ENCODE peak calls at places on chromosomes 4 and X, in six cellular contexts. N is testis, L is stomach, P is tibial artery, T is A673, R is progenitor cell of endocrine pancreas. Z is an unnamed sample.

GRCh38 chr4:144647095-144647959 is 1.4 kb downstream of the HHIP start:
- DNase-seq in N (peak; percentile 43), L (no peak), P (no peak), T (peak; percentile 15), R (no peak), Z (no peak)

GRCh38 chrX:140040397-140040796 is 75.1 kb upstream of the CXorf66 start:
- DNase-seq in N (no peak), L (no peak), P (no peak), T (peak; percentile 52), R (no peak), Z (no peak)

GRCh38 chr4:109434007-109434792 is 585 bp downstream of the SEC24B start:
- DNase-seq in N (peak; percentile 55), L (peak; percentile 46), P (peak; percentile 26), T (peak; percentile 21), R (peak; percentile 38), Z (peak; percentile 64)

GRCh38 chr4:132818091-132818490 is 331.0 kb upstream of the PCDH10 start:
- DNase-seq in N (peak; percentile 48), L (no peak), P (no peak), T (peak; percentile 37), R (peak; percentile 28), Z (no peak)

GRCh38 chrX:43566170-43566569 is 89.9 kb upstream of the MAOA start:
- DNase-seq in N (no peak), L (no peak), P (no peak), T (no peak), R (no peak), Z (no peak)

GRCh38 chrX:41352329-41352801 is 18.4 kb downstream of the DDX3X start:
- DNase-seq in N (no peak), L (no peak), P (no peak), T (no peak), R (no peak), Z (no peak)

GRCh38 chr4:139266583-139267257 is 13.3 kb downstream of the MGARP start:
- DNase-seq in N (peak; percentile 80), L (peak; percentile 71), P (peak; percentile 76), T (peak; percentile 46), R (peak; percentile 15), Z (peak; percentile 65)

GRCh38 chr4:105457997-105458396 is 15.9 kb downstream of the PPA2 start:
- DNase-seq in N (no peak), L (no peak), P (no peak), T (no peak), R (no peak), Z (no peak)

GRCh38 chrX:11864171-11864570 is 106.1 kb downstream of the MSL3 start:
- DNase-seq in N (no peak), L (no peak), P (no peak), T (no peak), R (no peak), Z (no peak)

GRCh38 chr4:96521046-96521536 is 681.2 kb downstream of the PDHA2 start:
- DNase-seq in N (no peak), L (no peak), P (no peak), T (no peak), R (no peak), Z (no peak)

GRCh38 chr4:19832388-19832787 is 419.3 kb upstream of the SLIT2 start:
- DNase-seq in N (no peak), L (no peak), P (no peak), T (no peak), R (no peak), Z (no peak)

GRCh38 chr4:11729548-11729947 is 300.9 kb upstream of the HS3ST1 start:
- DNase-seq in N (no peak), L (no peak), P (no peak), T (no peak), R (no peak), Z (no peak)

GRCh38 chr4:118012142-118012541 is 22.1 kb upstream of the NDST3 start:
- DNase-seq in N (no peak), L (no peak), P (no peak), T (no peak), R (no peak), Z (no peak)

GRCh38 chr4:98517444-98518021 is 140.9 kb downstream of the TSPAN5 start:
- DNase-seq in N (peak; percentile 63), L (no peak), P (no peak), T (no peak), R (no peak), Z (no peak)

GRCh38 chr4:98773638-98774037 is 115.2 kb upstream of the TSPAN5 start:
- DNase-seq in N (no peak), L (no peak), P (no peak), T (no peak), R (no peak), Z (no peak)

GRCh38 chr4:78464265-78464664 is 87.3 kb upstream of the ANXA3 start:
- DNase-seq in N (no peak), L (no peak), P (no peak), T (no peak), R (no peak), Z (no peak)

GRCh38 chrX:41265615-41266014 is 68.3 kb upstream of the DDX3X start:
- DNase-seq in N (peak; percentile 18), L (no peak), P (peak; percentile 24), T (peak; percentile 59), R (no peak), Z (peak; percentile 53)

GRCh38 chr4:98260047-98260578 is 1.1 kb upstream of the RAP1GDS1 start:
- DNase-seq in N (peak; percentile 68), L (peak; percentile 56), P (peak; percentile 33), T (no peak), R (peak; percentile 56), Z (peak; percentile 73)

GRCh38 chr4:3323071-3323481 is 30.3 kb downstream of the RGS12 start:
- DNase-seq in N (peak; percentile 12), L (peak; percentile 20), P (no peak), T (no peak), R (no peak), Z (no peak)

GRCh38 chrX:20967725-20968124 is 406.5 kb upstream of the CNKSR2 start:
- DNase-seq in N (no peak), L (no peak), P (no peak), T (no peak), R (no peak), Z (no peak)

GRCh38 chr4:147311956-147312355 is 168.9 kb upstream of the EDNRA start:
- DNase-seq in N (no peak), L (no peak), P (no peak), T (peak; percentile 69), R (no peak), Z (no peak)

GRCh38 chr4:24799196-24799543 is 3.8 kb downstream of the SOD3 start:
- DNase-seq in N (no peak), L (no peak), P (no peak), T (no peak), R (no peak), Z (no peak)

GRCh38 chr4:6319530-6320150 is 50.0 kb downstream of the WFS1 start:
- DNase-seq in N (no peak), L (no peak), P (no peak), T (no peak), R (no peak), Z (no peak)

GRCh38 chrX:45506149-45506768 is 305.6 kb upstream of the DIPK2B start:
- DNase-seq in N (no peak), L (no peak), P (no peak), T (no peak), R (no peak), Z (no peak)

GRCh38 chr4:6771229-6771671 is 11.3 kb upstream of the KIAA0232 start:
- DNase-seq in N (no peak), L (no peak), P (peak; percentile 82), T (no peak), R (no peak), Z (no peak)

GRCh38 chrX:72146527-72146926 is 14.8 kb upstream of the RTL5 start:
- DNase-seq in N (no peak), L (no peak), P (no peak), T (no peak), R (no peak), Z (no peak)

GRCh38 chrX:107537815-107538214 is 88.4 kb downstream of the FRMPD3 start:
- DNase-seq in N (peak; percentile 50), L (peak; percentile 26), P (no peak), T (peak; percentile 21), R (no peak), Z (no peak)

DNA sequence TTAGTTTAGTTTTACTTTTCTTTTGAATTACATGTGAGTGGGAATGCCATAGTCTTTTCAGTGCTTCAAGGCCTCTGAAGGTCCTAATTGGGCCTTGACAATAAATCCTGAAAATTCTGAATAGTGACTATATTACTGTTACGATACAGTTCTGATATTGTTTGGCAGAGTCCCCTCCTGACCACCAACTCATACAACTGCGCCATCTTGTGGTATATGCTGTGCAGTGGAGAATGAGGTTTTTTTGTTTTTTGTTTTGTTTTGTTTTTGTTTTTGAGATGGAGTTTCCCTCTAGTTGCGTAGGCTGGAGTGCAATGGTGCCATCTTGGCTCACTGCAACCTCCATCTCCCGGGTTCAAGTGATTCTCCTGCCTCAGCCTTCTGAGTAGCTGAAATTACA is 56.6 kb upstream of the CHRDL1 start:
- DNase-seq in N (no peak), L (no peak), P (no peak), T (peak; percentile 52), R (no peak), Z (no peak)
- TF ChIP-seq CTCF in N (no peak), L (peak; percentile 24), P (no peak), T (peak; percentile 76), R (peak; percentile 81), Z (no peak)

GRCh38 chr4:340011-340410 is 2.4 kb downstream of the ZNF141 start:
- DNase-seq in N (no peak), L (no peak), P (no peak), T (peak; percentile 7), R (no peak), Z (no peak)
- TF ChIP-seq CTCF in N (no peak), L (peak; percentile 29), P (no peak), T (no peak), R (peak; percentile 35), Z (no peak)

DNA sequence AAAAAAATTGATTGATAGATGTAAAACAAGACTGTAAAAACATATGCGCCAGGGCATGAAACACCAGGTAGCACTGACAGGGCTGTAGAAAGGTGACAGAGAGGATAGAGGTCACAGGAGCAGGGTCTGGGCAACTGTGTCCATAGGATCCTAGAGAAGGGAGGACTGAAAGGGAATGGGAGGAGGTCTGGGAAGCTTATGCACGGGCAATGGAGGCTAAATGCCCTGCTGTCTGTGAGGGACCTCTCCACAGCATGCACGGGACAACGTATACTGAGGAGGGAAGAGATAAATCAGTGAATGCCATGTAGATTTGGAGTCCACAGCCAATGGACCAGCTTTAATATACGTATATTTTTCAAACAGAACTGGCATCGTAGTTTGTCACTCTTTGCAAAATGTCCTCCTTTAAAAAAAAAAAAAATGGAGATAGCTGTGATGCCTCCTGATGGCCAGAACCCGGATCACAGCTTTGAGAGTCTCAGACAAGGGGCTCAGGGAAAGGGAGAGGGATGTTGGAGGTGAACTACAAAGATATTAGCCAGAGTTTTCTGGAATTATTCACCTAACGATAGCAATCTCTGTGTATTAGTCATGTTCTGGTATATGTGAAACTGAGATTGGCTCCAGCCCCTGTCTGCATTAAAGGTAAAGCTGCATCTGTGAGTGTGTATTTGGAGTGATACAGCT is 16.0 kb downstream of the RAB40A start:
- DNase-seq in N (no peak), L (no peak), P (no peak), T (no peak), R (no peak), Z (no peak)
- TF ChIP-seq CTCF in N (no peak), L (no peak), P (no peak), T (no peak), R (no peak), Z (no peak)

DNA sequence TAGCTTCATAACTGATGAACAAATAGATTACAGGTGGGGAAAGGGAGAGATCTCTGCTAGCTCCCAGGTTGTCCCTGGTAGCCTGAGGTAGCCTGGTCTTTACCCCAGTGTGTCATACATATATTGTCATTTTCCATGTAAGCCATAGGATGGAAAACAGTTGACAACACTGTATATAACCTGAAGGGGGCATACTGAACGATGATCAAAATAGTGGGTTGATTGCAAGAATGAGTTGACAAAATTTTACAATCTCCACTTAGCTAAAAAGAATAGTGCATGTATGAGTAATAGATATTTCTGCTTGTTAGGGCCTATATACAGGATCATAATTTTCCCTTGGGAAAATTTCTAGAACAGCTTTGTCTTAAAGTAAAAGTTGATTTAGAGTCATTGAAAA is 304.1 kb upstream of the HAND2 start:
- DNase-seq in N (no peak), L (no peak), P (no peak), T (peak; percentile 58), R (no peak), Z (no peak)
- TF ChIP-seq CTCF in N (no peak), L (no peak), P (no peak), T (peak; percentile 54), R (no peak), Z (no peak)

Z was measured in Peyer's patch.